ENCODE peak calls at places on chromosomes 1 and 21, in ten cellular contexts. One of them, this sample, is unnamed.

GRCh38 chr1:175628548-175629317 is 114.7 kb downstream of the TNR start:
- DNase-seq in stimulated activated CD8-positive, alpha-beta memory T cell treated with anti-CD3 and anti-CD28 coated beads, Interleukin-2, amount 100 ng/mL, for 48 hours: no peak
- DNase-seq in type B pancreatic cell: no peak
- DNase-seq in nephron progenitor cell: no peak
- DNase-seq in left ventricle myocardium superior: peak
- DNase-seq in fibroblast of lung: no peak
- DNase-seq in left ventricle myocardium inferior: peak
- DNase-seq in RWPE2: no peak
- DNase-seq in dermis blood vessel endothelial cell: no peak
- DNase-seq in HFFc6: no peak
- DNase-seq in this sample: peak

GRCh38 chr1:30384286-30385245 is 338.8 kb downstream of the MATN1 start:
- DNase-seq in stimulated activated CD8-positive, alpha-beta memory T cell treated with anti-CD3 and anti-CD28 coated beads, Interleukin-2, amount 100 ng/mL, for 48 hours: no peak
- DNase-seq in type B pancreatic cell: no peak
- DNase-seq in nephron progenitor cell: no peak
- DNase-seq in left ventricle myocardium superior: no peak
- DNase-seq in fibroblast of lung: no peak
- DNase-seq in left ventricle myocardium inferior: no peak
- DNase-seq in RWPE2: no peak
- DNase-seq in dermis blood vessel endothelial cell: no peak
- DNase-seq in HFFc6: no peak
- DNase-seq in this sample: no peak

GRCh38 chr1:11977625-11978024 is 2.6 kb upstream of the MFN2 start:
- DNase-seq in stimulated activated CD8-positive, alpha-beta memory T cell treated with anti-CD3 and anti-CD28 coated beads, Interleukin-2, amount 100 ng/mL, for 48 hours: no peak
- DNase-seq in type B pancreatic cell: no peak
- DNase-seq in nephron progenitor cell: no peak
- DNase-seq in left ventricle myocardium superior: no peak
- DNase-seq in fibroblast of lung: peak
- DNase-seq in left ventricle myocardium inferior: no peak
- DNase-seq in RWPE2: no peak
- DNase-seq in dermis blood vessel endothelial cell: no peak
- DNase-seq in HFFc6: peak
- DNase-seq in this sample: no peak

GRCh38 chr1:36297062-36297461 is 9.1 kb upstream of the SH3D21 start:
- DNase-seq in stimulated activated CD8-positive, alpha-beta memory T cell treated with anti-CD3 and anti-CD28 coated beads, Interleukin-2, amount 100 ng/mL, for 48 hours: no peak
- DNase-seq in type B pancreatic cell: no peak
- DNase-seq in nephron progenitor cell: no peak
- DNase-seq in left ventricle myocardium superior: no peak
- DNase-seq in fibroblast of lung: no peak
- DNase-seq in left ventricle myocardium inferior: no peak
- DNase-seq in RWPE2: no peak
- DNase-seq in dermis blood vessel endothelial cell: no peak
- DNase-seq in HFFc6: no peak
- DNase-seq in this sample: no peak

GRCh38 chr1:36306902-36307456 is 811 bp downstream of the SH3D21 start:
- DNase-seq in stimulated activated CD8-positive, alpha-beta memory T cell treated with anti-CD3 and anti-CD28 coated beads, Interleukin-2, amount 100 ng/mL, for 48 hours: peak
- DNase-seq in type B pancreatic cell: peak
- DNase-seq in nephron progenitor cell: peak
- DNase-seq in left ventricle myocardium superior: peak
- DNase-seq in fibroblast of lung: peak
- DNase-seq in left ventricle myocardium inferior: peak
- DNase-seq in RWPE2: peak
- DNase-seq in dermis blood vessel endothelial cell: peak
- DNase-seq in HFFc6: peak
- DNase-seq in this sample: peak

GRCh38 chr1:226109829-226110248 is 47.3 kb downstream of the H3-3A start:
- DNase-seq in stimulated activated CD8-positive, alpha-beta memory T cell treated with anti-CD3 and anti-CD28 coated beads, Interleukin-2, amount 100 ng/mL, for 48 hours: peak
- DNase-seq in type B pancreatic cell: peak
- DNase-seq in nephron progenitor cell: peak
- DNase-seq in left ventricle myocardium superior: peak
- DNase-seq in fibroblast of lung: peak
- DNase-seq in left ventricle myocardium inferior: peak
- DNase-seq in RWPE2: peak
- DNase-seq in dermis blood vessel endothelial cell: peak
- DNase-seq in HFFc6: peak
- DNase-seq in this sample: peak

GRCh38 chr1:95532335-95532734 is 298.3 kb downstream of the RWDD3 start:
- DNase-seq in stimulated activated CD8-positive, alpha-beta memory T cell treated with anti-CD3 and anti-CD28 coated beads, Interleukin-2, amount 100 ng/mL, for 48 hours: no peak
- DNase-seq in type B pancreatic cell: no peak
- DNase-seq in nephron progenitor cell: no peak
- DNase-seq in left ventricle myocardium superior: no peak
- DNase-seq in fibroblast of lung: no peak
- DNase-seq in left ventricle myocardium inferior: no peak
- DNase-seq in RWPE2: no peak
- DNase-seq in dermis blood vessel endothelial cell: no peak
- DNase-seq in HFFc6: no peak
- DNase-seq in this sample: no peak

GRCh38 chr1:192439373-192440025 is 122.7 kb downstream of the RGS21 start:
- DNase-seq in stimulated activated CD8-positive, alpha-beta memory T cell treated with anti-CD3 and anti-CD28 coated beads, Interleukin-2, amount 100 ng/mL, for 48 hours: no peak
- DNase-seq in type B pancreatic cell: no peak
- DNase-seq in nephron progenitor cell: no peak
- DNase-seq in left ventricle myocardium superior: no peak
- DNase-seq in fibroblast of lung: peak
- DNase-seq in left ventricle myocardium inferior: no peak
- DNase-seq in RWPE2: no peak
- DNase-seq in dermis blood vessel endothelial cell: peak
- DNase-seq in HFFc6: peak
- DNase-seq in this sample: no peak

GRCh38 chr21:38311765-38312164 is 55.0 kb downstream of the KCNJ15 start:
- DNase-seq in stimulated activated CD8-positive, alpha-beta memory T cell treated with anti-CD3 and anti-CD28 coated beads, Interleukin-2, amount 100 ng/mL, for 48 hours: no peak
- DNase-seq in type B pancreatic cell: no peak
- DNase-seq in nephron progenitor cell: no peak
- DNase-seq in left ventricle myocardium superior: no peak
- DNase-seq in fibroblast of lung: no peak
- DNase-seq in left ventricle myocardium inferior: no peak
- DNase-seq in RWPE2: no peak
- DNase-seq in dermis blood vessel endothelial cell: no peak
- DNase-seq in HFFc6: no peak
- DNase-seq in this sample: no peak

GRCh38 chr1:34763142-34763781 is 3.7 kb downstream of the GJB4 start:
- DNase-seq in stimulated activated CD8-positive, alpha-beta memory T cell treated with anti-CD3 and anti-CD28 coated beads, Interleukin-2, amount 100 ng/mL, for 48 hours: no peak
- DNase-seq in type B pancreatic cell: no peak
- DNase-seq in nephron progenitor cell: no peak
- DNase-seq in left ventricle myocardium superior: no peak
- DNase-seq in fibroblast of lung: no peak
- DNase-seq in left ventricle myocardium inferior: no peak
- DNase-seq in RWPE2: no peak
- DNase-seq in dermis blood vessel endothelial cell: no peak
- DNase-seq in HFFc6: peak
- DNase-seq in this sample: no peak

GRCh38 chr1:68331117-68331865 is 99.0 kb upstream of the WLS start:
- DNase-seq in stimulated activated CD8-positive, alpha-beta memory T cell treated with anti-CD3 and anti-CD28 coated beads, Interleukin-2, amount 100 ng/mL, for 48 hours: no peak
- DNase-seq in type B pancreatic cell: no peak
- DNase-seq in nephron progenitor cell: no peak
- DNase-seq in left ventricle myocardium superior: no peak
- DNase-seq in fibroblast of lung: peak
- DNase-seq in left ventricle myocardium inferior: no peak
- DNase-seq in RWPE2: no peak
- DNase-seq in dermis blood vessel endothelial cell: peak
- DNase-seq in HFFc6: peak
- DNase-seq in this sample: no peak

GRCh38 chr1:179166663-179167417 is 62.6 kb downstream of the ABL2 start:
- DNase-seq in stimulated activated CD8-positive, alpha-beta memory T cell treated with anti-CD3 and anti-CD28 coated beads, Interleukin-2, amount 100 ng/mL, for 48 hours: no peak
- DNase-seq in type B pancreatic cell: no peak
- DNase-seq in nephron progenitor cell: no peak
- DNase-seq in left ventricle myocardium superior: no peak
- DNase-seq in fibroblast of lung: peak
- DNase-seq in left ventricle myocardium inferior: no peak
- DNase-seq in RWPE2: no peak
- DNase-seq in dermis blood vessel endothelial cell: no peak
- DNase-seq in HFFc6: peak
- DNase-seq in this sample: no peak

GRCh38 chr1:181179980-181180964 is 91.8 kb downstream of the IER5 start:
- DNase-seq in stimulated activated CD8-positive, alpha-beta memory T cell treated with anti-CD3 and anti-CD28 coated beads, Interleukin-2, amount 100 ng/mL, for 48 hours: peak
- DNase-seq in type B pancreatic cell: peak
- DNase-seq in nephron progenitor cell: peak
- DNase-seq in left ventricle myocardium superior: peak
- DNase-seq in fibroblast of lung: peak
- DNase-seq in left ventricle myocardium inferior: peak
- DNase-seq in RWPE2: no peak
- DNase-seq in dermis blood vessel endothelial cell: peak
- DNase-seq in HFFc6: peak
- DNase-seq in this sample: peak

GRCh38 chr21:45471229-45472052 is 66.5 kb downstream of the COL18A1 start:
- DNase-seq in stimulated activated CD8-positive, alpha-beta memory T cell treated with anti-CD3 and anti-CD28 coated beads, Interleukin-2, amount 100 ng/mL, for 48 hours: no peak
- DNase-seq in type B pancreatic cell: no peak
- DNase-seq in nephron progenitor cell: no peak
- DNase-seq in left ventricle myocardium superior: peak
- DNase-seq in fibroblast of lung: peak
- DNase-seq in left ventricle myocardium inferior: peak
- DNase-seq in RWPE2: no peak
- DNase-seq in dermis blood vessel endothelial cell: peak
- DNase-seq in HFFc6: peak
- DNase-seq in this sample: peak

GRCh38 chr1:155518484-155518883 is 44.1 kb downstream of the ASH1L start:
- DNase-seq in stimulated activated CD8-positive, alpha-beta memory T cell treated with anti-CD3 and anti-CD28 coated beads, Interleukin-2, amount 100 ng/mL, for 48 hours: no peak
- DNase-seq in type B pancreatic cell: no peak
- DNase-seq in nephron progenitor cell: no peak
- DNase-seq in left ventricle myocardium superior: no peak
- DNase-seq in fibroblast of lung: no peak
- DNase-seq in left ventricle myocardium inferior: no peak
- DNase-seq in RWPE2: no peak
- DNase-seq in dermis blood vessel endothelial cell: no peak
- DNase-seq in HFFc6: no peak
- DNase-seq in this sample: no peak

GRCh38 chr1:14881775-14882672 is 271.5 kb upstream of the TMEM51 start:
- DNase-seq in stimulated activated CD8-positive, alpha-beta memory T cell treated with anti-CD3 and anti-CD28 coated beads, Interleukin-2, amount 100 ng/mL, for 48 hours: no peak
- DNase-seq in type B pancreatic cell: no peak
- DNase-seq in nephron progenitor cell: no peak
- DNase-seq in left ventricle myocardium superior: no peak
- DNase-seq in fibroblast of lung: no peak
- DNase-seq in left ventricle myocardium inferior: no peak
- DNase-seq in RWPE2: no peak
- DNase-seq in dermis blood vessel endothelial cell: no peak
- DNase-seq in HFFc6: no peak
- DNase-seq in this sample: no peak

GRCh38 chr1:66247415-66248208 is 286.3 kb upstream of the SGIP1 start:
- DNase-seq in stimulated activated CD8-positive, alpha-beta memory T cell treated with anti-CD3 and anti-CD28 coated beads, Interleukin-2, amount 100 ng/mL, for 48 hours: peak
- DNase-seq in type B pancreatic cell: no peak
- DNase-seq in nephron progenitor cell: no peak
- DNase-seq in left ventricle myocardium superior: no peak
- DNase-seq in fibroblast of lung: no peak
- DNase-seq in left ventricle myocardium inferior: no peak
- DNase-seq in RWPE2: no peak
- DNase-seq in dermis blood vessel endothelial cell: no peak
- DNase-seq in HFFc6: no peak
- DNase-seq in this sample: no peak

GRCh38 chr1:167839009-167839408 is 74.9 kb downstream of the ADCY10 start:
- DNase-seq in stimulated activated CD8-positive, alpha-beta memory T cell treated with anti-CD3 and anti-CD28 coated beads, Interleukin-2, amount 100 ng/mL, for 48 hours: no peak
- DNase-seq in type B pancreatic cell: no peak
- DNase-seq in nephron progenitor cell: no peak
- DNase-seq in left ventricle myocardium superior: no peak
- DNase-seq in fibroblast of lung: no peak
- DNase-seq in left ventricle myocardium inferior: no peak
- DNase-seq in RWPE2: no peak
- DNase-seq in dermis blood vessel endothelial cell: peak
- DNase-seq in HFFc6: no peak
- DNase-seq in this sample: no peak

GRCh38 chr1:35591211-35591610 is 18.1 kb downstream of the TFAP2E start:
- DNase-seq in stimulated activated CD8-positive, alpha-beta memory T cell treated with anti-CD3 and anti-CD28 coated beads, Interleukin-2, amount 100 ng/mL, for 48 hours: no peak
- DNase-seq in type B pancreatic cell: no peak
- DNase-seq in nephron progenitor cell: no peak
- DNase-seq in left ventricle myocardium superior: no peak
- DNase-seq in fibroblast of lung: no peak
- DNase-seq in left ventricle myocardium inferior: no peak
- DNase-seq in RWPE2: no peak
- DNase-seq in dermis blood vessel endothelial cell: no peak
- DNase-seq in HFFc6: no peak
- DNase-seq in this sample: no peak

GRCh38 chr1:21175670-21176581 is 771 bp downstream of the EIF4G3 start:
- DNase-seq in stimulated activated CD8-positive, alpha-beta memory T cell treated with anti-CD3 and anti-CD28 coated beads, Interleukin-2, amount 100 ng/mL, for 48 hours: peak
- DNase-seq in type B pancreatic cell: no peak
- DNase-seq in nephron progenitor cell: peak
- DNase-seq in left ventricle myocardium superior: peak
- DNase-seq in fibroblast of lung: no peak
- DNase-seq in left ventricle myocardium inferior: peak
- DNase-seq in RWPE2: no peak
- DNase-seq in dermis blood vessel endothelial cell: peak
- DNase-seq in HFFc6: no peak
- DNase-seq in this sample: peak

GRCh38 chr1:233609926-233610325 is 4.0 kb upstream of the KCNK1 start:
- DNase-seq in stimulated activated CD8-positive, alpha-beta memory T cell treated with anti-CD3 and anti-CD28 coated beads, Interleukin-2, amount 100 ng/mL, for 48 hours: no peak
- DNase-seq in type B pancreatic cell: no peak
- DNase-seq in nephron progenitor cell: no peak
- DNase-seq in left ventricle myocardium superior: no peak
- DNase-seq in fibroblast of lung: no peak
- DNase-seq in left ventricle myocardium inferior: no peak
- DNase-seq in RWPE2: no peak
- DNase-seq in dermis blood vessel endothelial cell: no peak
- DNase-seq in HFFc6: no peak
- DNase-seq in this sample: no peak

GRCh38 chr1:167862432-167863076 is 51.4 kb downstream of the ADCY10 start:
- DNase-seq in stimulated activated CD8-positive, alpha-beta memory T cell treated with anti-CD3 and anti-CD28 coated beads, Interleukin-2, amount 100 ng/mL, for 48 hours: no peak
- DNase-seq in type B pancreatic cell: no peak
- DNase-seq in nephron progenitor cell: no peak
- DNase-seq in left ventricle myocardium superior: no peak
- DNase-seq in fibroblast of lung: peak
- DNase-seq in left ventricle myocardium inferior: no peak
- DNase-seq in RWPE2: no peak
- DNase-seq in dermis blood vessel endothelial cell: peak
- DNase-seq in HFFc6: peak
- DNase-seq in this sample: no peak

GRCh38 chr1:199297174-199297573 is 658.3 kb downstream of the PTPRC start:
- DNase-seq in stimulated activated CD8-positive, alpha-beta memory T cell treated with anti-CD3 and anti-CD28 coated beads, Interleukin-2, amount 100 ng/mL, for 48 hours: no peak
- DNase-seq in type B pancreatic cell: no peak
- DNase-seq in nephron progenitor cell: no peak
- DNase-seq in left ventricle myocardium superior: no peak
- DNase-seq in fibroblast of lung: no peak
- DNase-seq in left ventricle myocardium inferior: no peak
- DNase-seq in RWPE2: no peak
- DNase-seq in dermis blood vessel endothelial cell: no peak
- DNase-seq in HFFc6: no peak
- DNase-seq in this sample: no peak

GRCh38 chr1:92831368-92831761 is 475 bp upstream of the RPL5 start:
- DNase-seq in stimulated activated CD8-positive, alpha-beta memory T cell treated with anti-CD3 and anti-CD28 coated beads, Interleukin-2, amount 100 ng/mL, for 48 hours: no peak
- DNase-seq in type B pancreatic cell: no peak
- DNase-seq in nephron progenitor cell: no peak
- DNase-seq in left ventricle myocardium superior: no peak
- DNase-seq in fibroblast of lung: no peak
- DNase-seq in left ventricle myocardium inferior: no peak
- DNase-seq in RWPE2: no peak
- DNase-seq in dermis blood vessel endothelial cell: no peak
- DNase-seq in HFFc6: no peak
- DNase-seq in this sample: no peak

GRCh38 chr1:173356211-173356762 is 120.8 kb upstream of the PRDX6 start:
- DNase-seq in stimulated activated CD8-positive, alpha-beta memory T cell treated with anti-CD3 and anti-CD28 coated beads, Interleukin-2, amount 100 ng/mL, for 48 hours: no peak
- DNase-seq in type B pancreatic cell: no peak
- DNase-seq in nephron progenitor cell: no peak
- DNase-seq in left ventricle myocardium superior: no peak
- DNase-seq in fibroblast of lung: peak
- DNase-seq in left ventricle myocardium inferior: no peak
- DNase-seq in RWPE2: no peak
- DNase-seq in dermis blood vessel endothelial cell: no peak
- DNase-seq in HFFc6: peak
- DNase-seq in this sample: no peak

GRCh38 chr1:229059671-229060079 is 211.2 kb upstream of the RAB4A start:
- DNase-seq in stimulated activated CD8-positive, alpha-beta memory T cell treated with anti-CD3 and anti-CD28 coated beads, Interleukin-2, amount 100 ng/mL, for 48 hours: no peak
- DNase-seq in type B pancreatic cell: no peak
- DNase-seq in nephron progenitor cell: no peak
- DNase-seq in left ventricle myocardium superior: peak
- DNase-seq in fibroblast of lung: peak
- DNase-seq in left ventricle myocardium inferior: peak
- DNase-seq in RWPE2: no peak
- DNase-seq in dermis blood vessel endothelial cell: peak
- DNase-seq in HFFc6: no peak
- DNase-seq in this sample: no peak

This sample was measured in heart left ventricle.